ENCODE peak calls at places on chromosomes 1 and 21, in four cellular contexts. T is cardiac fibroblast, Q is tibial artery, H is lower lobe of right lung. G is an unnamed sample.
A peak's percentile ranks its signal among the peaks of the same experiment; 100 is the strongest.

GRCh38 chr21:41250519-41250918 is 66.1 kb upstream of the FAM3B start:
- DNase-seq in T (peak; percentile 37), Q (no peak), H (no peak), G (peak; percentile 38)

GRCh38 chr1:240152611-240153297 is 61.1 kb downstream of the FMN2 start:
- DNase-seq in T (peak; percentile 27), Q (no peak), H (no peak), G (no peak)

GRCh38 chr1:87208936-87209335 is 119.7 kb upstream of the LMO4 start:
- DNase-seq in T (no peak), Q (no peak), H (no peak), G (no peak)

GRCh38 chr1:147080013-147080661 is 92.1 kb downstream of the PRKAB2 start:
- DNase-seq in T (no peak), Q (no peak), H (no peak), G (no peak)

GRCh38 chr1:84283381-84283780 is 18.1 kb upstream of the SAMD13 start:
- DNase-seq in T (peak; percentile 33), Q (no peak), H (no peak), G (peak; percentile 21)

GRCh38 chr1:202638019-202638887 is 72.0 kb downstream of the SYT2 start:
- DNase-seq in T (no peak), Q (no peak), H (no peak), G (no peak)

GRCh38 chr1:245085508-245086095 is 69.2 kb upstream of the KIF26B start:
- DNase-seq in T (peak; percentile 94), Q (no peak), H (no peak), G (peak; percentile 93)

GRCh38 chr1:151311589-151312331 is 15.5 kb downstream of the PI4KB start:
- DNase-seq in T (peak; percentile 100), Q (peak; percentile 91), H (peak; percentile 54), G (peak; percentile 98)

GRCh38 chr1:87410771-87411170 is 82.1 kb downstream of the LMO4 start:
- DNase-seq in T (peak; percentile 9), Q (no peak), H (no peak), G (no peak)

GRCh38 chr1:104780470-104781078 is 1030.9 kb downstream of the AMY1C start:
- DNase-seq in T (peak; percentile 41), Q (no peak), H (no peak), G (peak; percentile 10)

GRCh38 chr1:111593403-111594127 is 26.0 kb upstream of the RAP1A start:
- DNase-seq in T (peak; percentile 29), Q (no peak), H (no peak), G (peak; percentile 40)
- H3K4me3 ChIP-seq in T (no peak overlapping the region), Q (no peak overlapping the region), H (no peak overlapping the region), G (no peak overlapping the region)

GRCh38 chr1:25003457-25004190 is 73.5 kb upstream of the RUNX3 start:
- DNase-seq in T (peak; percentile 58), Q (no peak), H (no peak), G (no peak)
- TF ChIP-seq CTCF in T (no peak), Q (no peak), H (no peak), G (no peak)

GRCh38 chr1:178094752-178095645 is 1.1 kb downstream of the RASAL2 start:
- DNase-seq in T (peak; percentile 57), Q (no peak), H (no peak), G (peak; percentile 77)
- H3K4me3 ChIP-seq in T (peak overlapping the region; percentile 92), Q (peak overlapping the region; percentile 86), H (peak overlapping the region; percentile 97), G (peak overlapping the region; percentile 95)

GRCh38 chr1:1374861-1375662 is at the start of gene AURKAIP1:
- DNase-seq in T (peak; percentile 100), Q (peak; percentile 99), H (peak; percentile 98), G (peak; percentile 100)
- TF ChIP-seq CTCF in T (no peak), Q (peak; percentile 40), H (peak; percentile 51), G (peak; percentile 34)

GRCh38 chr1:100860397-100860991 is 34.1 kb downstream of the EXTL2 start:
- DNase-seq in T (peak; percentile 82), Q (no peak), H (no peak), G (peak; percentile 84)
- H3K4me3 ChIP-seq in T (no peak overlapping the region), Q (no peak overlapping the region), H (no peak overlapping the region), G (no peak overlapping the region)

GRCh38 chr1:50077273-50077672 is 31.4 kb upstream of the ELAVL4 start:
- DNase-seq in T (no peak), Q (no peak), H (no peak), G (no peak)

GRCh38 chr1:50084389-50084788 is 24.3 kb upstream of the ELAVL4 start:
- DNase-seq in T (no peak), Q (no peak), H (no peak), G (no peak)

DNA sequence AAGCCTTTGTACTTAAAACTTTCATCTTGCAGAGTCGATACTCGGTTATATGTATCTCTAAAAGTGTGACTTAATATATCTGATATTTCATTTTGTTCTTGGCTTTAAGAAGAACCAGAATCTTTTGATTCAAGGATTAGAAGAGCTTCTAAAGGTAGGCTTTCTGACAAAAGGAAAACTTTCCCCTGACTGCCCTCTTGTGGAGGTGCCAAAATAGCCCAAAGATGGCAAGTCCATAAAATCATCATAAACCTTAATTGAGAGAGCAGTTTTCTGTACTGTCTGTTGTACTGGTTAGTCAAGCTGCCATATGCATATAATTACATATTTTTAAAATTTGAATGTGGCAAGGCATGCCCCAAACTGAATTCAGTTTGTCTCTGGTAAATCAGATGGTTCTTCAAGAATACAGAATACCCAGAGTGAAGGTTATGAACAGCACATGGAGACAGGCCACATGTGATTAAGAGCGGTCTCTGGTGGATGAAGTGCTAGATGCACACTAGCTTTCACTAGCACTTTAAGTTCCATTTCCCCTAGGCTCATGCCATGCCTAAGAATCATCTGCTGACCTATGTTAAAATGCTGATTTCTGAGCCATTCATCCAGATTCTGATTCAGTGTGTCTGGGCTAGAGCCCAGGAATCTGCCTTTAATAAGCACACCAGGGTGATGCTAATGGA is 27.7 kb upstream of the ELAVL4 start:
- DNase-seq in T (peak; percentile 1), Q (no peak), H (no peak), G (no peak)
- TF ChIP-seq CTCF in T (no peak), Q (no peak), H (no peak), G (no peak)

DNA sequence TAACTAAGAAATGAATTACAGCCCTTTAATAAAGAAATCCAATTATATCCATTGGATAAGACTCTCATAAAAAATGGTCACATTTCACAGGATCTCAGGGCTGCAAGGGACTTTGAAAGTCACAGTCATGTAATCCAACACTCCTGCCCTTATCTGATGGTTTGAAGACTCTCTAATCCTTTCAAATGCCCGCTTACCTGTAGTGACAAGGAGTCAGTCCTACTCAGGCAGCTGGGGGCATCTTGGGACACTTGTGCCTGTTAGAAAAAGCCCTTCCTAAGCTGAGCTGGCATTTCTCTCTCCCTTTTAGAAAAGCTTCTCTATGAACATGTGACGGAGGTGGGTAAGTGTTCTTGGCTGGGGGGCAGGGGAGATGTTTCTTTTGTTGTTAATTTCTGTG is 11.0 kb upstream of the ZNF691 start:
- DNase-seq in T (no peak), Q (no peak), H (no peak), G (no peak)
- H3K4me3 ChIP-seq in T (no peak overlapping the region), Q (no peak overlapping the region), H (no peak overlapping the region), G (no peak overlapping the region)

GRCh38 chr1:79681382-79681781 is 674.9 kb upstream of the ADGRL4 start:
- DNase-seq in T (no peak), Q (no peak), H (no peak), G (no peak)
- TF ChIP-seq CTCF in T (no peak), Q (no peak), H (no peak), G (no peak)

DNA sequence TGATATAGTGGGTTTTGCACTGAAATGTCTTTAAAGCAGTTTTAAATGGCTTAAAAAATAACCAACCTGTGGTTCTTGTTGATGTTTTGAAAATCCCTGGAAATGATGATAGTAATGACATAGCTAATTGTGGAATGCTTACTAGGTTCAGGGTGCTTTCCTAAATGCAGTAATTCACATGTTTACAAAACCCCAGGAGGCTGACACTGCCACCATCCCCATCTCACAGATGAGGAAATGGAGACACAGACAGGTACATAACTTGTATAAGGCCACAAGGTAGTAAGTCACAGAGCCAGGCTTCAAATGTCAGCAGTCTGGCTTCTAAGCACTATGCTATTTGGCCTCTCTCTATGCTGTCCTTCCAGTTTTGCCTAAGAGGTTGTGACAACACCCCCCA is 40.6 kb downstream of the C8B start:
- DNase-seq in T (peak; percentile 6), Q (no peak), H (no peak), G (no peak)
- H3K4me3 ChIP-seq in T (no peak overlapping the region), Q (no peak overlapping the region), H (no peak overlapping the region), G (no peak overlapping the region)

GRCh38 chr1:56466541-56466940 is 112.8 kb downstream of the PLPP3 start:
- DNase-seq in T (no peak), Q (no peak), H (no peak), G (no peak)

GRCh38 chr1:56464294-56464693 is 115.1 kb downstream of the PLPP3 start:
- DNase-seq in T (no peak), Q (no peak), H (no peak), G (no peak)

GRCh38 chr1:56469640-56470371 is 109.6 kb downstream of the PLPP3 start:
- DNase-seq in T (peak; percentile 74), Q (no peak), H (no peak), G (peak; percentile 79)

GRCh38 chr1:56472860-56473259 is 106.5 kb downstream of the PLPP3 start:
- DNase-seq in T (no peak), Q (no peak), H (no peak), G (no peak)

DNA sequence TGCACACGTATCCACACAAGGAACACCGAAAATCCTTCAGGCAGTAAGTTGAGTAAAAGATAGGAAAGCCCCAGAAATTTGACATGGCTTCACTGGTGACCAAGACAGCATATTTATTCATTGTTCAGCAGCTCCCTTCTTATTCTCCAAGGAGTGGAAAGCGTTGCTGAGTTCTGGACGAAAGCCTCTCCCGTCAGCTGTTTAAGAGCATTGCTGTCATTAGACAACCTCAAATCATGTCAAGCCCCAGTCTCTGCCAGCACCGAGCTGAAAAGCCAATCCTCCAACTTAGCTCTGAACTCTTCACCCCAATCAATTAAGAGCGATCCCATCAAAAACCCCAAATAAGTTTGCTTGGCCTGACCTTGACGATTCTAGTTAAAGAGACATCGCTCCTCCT is 110.9 kb downstream of the PLPP3 start:
- DNase-seq in T (no peak), Q (no peak), H (no peak), G (no peak)
- TF ChIP-seq CTCF in T (no peak), Q (no peak), H (no peak), G (no peak)